ENCODE peak calls at places on chromosomes 12 and 14, in five cellular contexts. One of them, this sample, is unnamed.

GRCh38 chr12:89319111-89319510 is 33.2 kb downstream of the DUSP6 start:
- DNase-seq in left ventricle myocardium superior: peak; percentile 35
- DNase-seq in mammary epithelial cell: peak; percentile 59
- DNase-seq in A673: peak; percentile 56
- DNase-seq in HT1080: no peak
- DNase-seq in this sample: no peak

GRCh38 chr12:60415361-60415760 is 819.5 kb downstream of the SLC16A7 start:
- DNase-seq in left ventricle myocardium superior: no peak
- DNase-seq in mammary epithelial cell: no peak
- DNase-seq in A673: no peak
- DNase-seq in HT1080: no peak
- DNase-seq in this sample: no peak

GRCh38 chr14:89957791-89958190 is 2.1 kb downstream of the TDP1 start:
- DNase-seq in left ventricle myocardium superior: no peak
- DNase-seq in mammary epithelial cell: no peak
- DNase-seq in A673: no peak
- DNase-seq in HT1080: peak; percentile 16
- DNase-seq in this sample: no peak

GRCh38 chr14:61121293-61121897 is 140.3 kb downstream of the SLC38A6 start:
- DNase-seq in left ventricle myocardium superior: no peak
- DNase-seq in mammary epithelial cell: no peak
- DNase-seq in A673: peak; percentile 31
- DNase-seq in HT1080: no peak
- DNase-seq in this sample: no peak

GRCh38 chr14:33773205-33774030 is 177.5 kb downstream of the EGLN3 start:
- DNase-seq in left ventricle myocardium superior: no peak
- DNase-seq in mammary epithelial cell: no peak
- DNase-seq in A673: no peak
- DNase-seq in HT1080: no peak
- DNase-seq in this sample: no peak

GRCh38 chr12:27123642-27124041 is 41.3 kb upstream of the C12orf71 start:
- DNase-seq in left ventricle myocardium superior: no peak
- DNase-seq in mammary epithelial cell: peak; percentile 21
- DNase-seq in A673: peak; percentile 14
- DNase-seq in HT1080: peak; percentile 7
- DNase-seq in this sample: no peak

GRCh38 chr14:64465208-64465821 is at the start of gene AKAP5:
- DNase-seq in left ventricle myocardium superior: peak; percentile 77
- DNase-seq in mammary epithelial cell: no peak
- DNase-seq in A673: peak; percentile 75
- DNase-seq in HT1080: peak; percentile 10
- DNase-seq in this sample: peak; percentile 75

GRCh38 chr12:80708535-80709328 is 1.3 kb downstream of the MYF6 start:
- DNase-seq in left ventricle myocardium superior: peak; percentile 23
- DNase-seq in mammary epithelial cell: no peak
- DNase-seq in A673: no peak
- DNase-seq in HT1080: no peak
- DNase-seq in this sample: peak; percentile 85

GRCh38 chr12:19967486-19967885 is 400.9 kb upstream of the PDE3A start:
- DNase-seq in left ventricle myocardium superior: no peak
- DNase-seq in mammary epithelial cell: peak; percentile 51
- DNase-seq in A673: peak; percentile 77
- DNase-seq in HT1080: peak; percentile 81
- DNase-seq in this sample: peak; percentile 46

GRCh38 chr14:55974046-55974582 is 144.1 kb upstream of the PELI2 start:
- DNase-seq in left ventricle myocardium superior: no peak
- DNase-seq in mammary epithelial cell: no peak
- DNase-seq in A673: no peak
- DNase-seq in HT1080: no peak
- DNase-seq in this sample: no peak

GRCh38 chr14:100972134-100972905 is 68.8 kb upstream of the RTL1 start:
- DNase-seq in left ventricle myocardium superior: no peak
- DNase-seq in mammary epithelial cell: peak; percentile 82
- DNase-seq in A673: no peak
- DNase-seq in HT1080: peak; percentile 45
- DNase-seq in this sample: no peak

GRCh38 chr14:99287269-99287942 is 15.4 kb upstream of the BCL11B start:
- DNase-seq in left ventricle myocardium superior: no peak
- DNase-seq in mammary epithelial cell: no peak
- DNase-seq in A673: no peak
- DNase-seq in HT1080: peak; percentile 24
- DNase-seq in this sample: no peak

GRCh38 chr12:3596703-3597472 is 105.9 kb downstream of the PRMT8 start:
- DNase-seq in left ventricle myocardium superior: no peak
- DNase-seq in mammary epithelial cell: no peak
- DNase-seq in A673: no peak
- DNase-seq in HT1080: no peak
- DNase-seq in this sample: no peak

GRCh38 chr12:77893918-77894317 is 63.2 kb downstream of the NAV3 start:
- DNase-seq in left ventricle myocardium superior: no peak
- DNase-seq in mammary epithelial cell: peak; percentile 10
- DNase-seq in A673: no peak
- DNase-seq in HT1080: peak; percentile 48
- DNase-seq in this sample: no peak

GRCh38 chr12:89883630-89884364 is 175.2 kb upstream of the ATP2B1 start:
- DNase-seq in left ventricle myocardium superior: no peak
- DNase-seq in mammary epithelial cell: peak; percentile 31
- DNase-seq in A673: peak; percentile 89
- DNase-seq in HT1080: peak; percentile 46
- DNase-seq in this sample: no peak

GRCh38 chr14:23076785-23077408 is 18.0 kb downstream of the ACIN1 start:
- DNase-seq in left ventricle myocardium superior: no peak
- DNase-seq in mammary epithelial cell: no peak
- DNase-seq in A673: no peak
- DNase-seq in HT1080: no peak
- DNase-seq in this sample: no peak

This sample was measured in retina.